ENCODE peak calls at places on chromosome 6, in four cellular contexts. B is OCI-LY7, J is GM23338, E is B cell. Z is an unnamed sample.

GRCh38 chr6:54040545-54040944 is 70.7 kb upstream of the MLIP start:
- DNase-seq in E (no peak), B (no peak), J (no peak), Z (no peak)

GRCh38 chr6:162971346-162971745 is 243.6 kb downstream of the PACRG start:
- DNase-seq in E (no peak), B (no peak), J (no peak), Z (no peak)

GRCh38 chr6:17289491-17290106 is 8.4 kb downstream of the RBM24 start:
- DNase-seq in B (no peak), J (no peak), E (no peak), Z (no peak)

GRCh38 chr6:24607310-24607709 is 38.7 kb downstream of the KIAA0319 start:
- DNase-seq in B (no peak), J (no peak), E (no peak), Z (no peak)

GRCh38 chr6:110053395-110054240 is 75.5 kb downstream of the GPR6 start:
- DNase-seq in E (no peak), J (peak; percentile 78), B (peak; percentile 61), Z (no peak)

GRCh38 chr6:81614292-81614691 is 138.2 kb downstream of the TENT5A start:
- DNase-seq in E (no peak), J (peak; percentile 3), B (no peak), Z (no peak)

GRCh38 chr6:149683256-149683860 is 34.5 kb downstream of the LATS1 start:
- DNase-seq in J (no peak), B (no peak), E (no peak), Z (no peak)

GRCh38 chr6:106444777-106445507 is 84.4 kb downstream of the CRYBG1 start:
- DNase-seq in J (peak; percentile 88), E (no peak), B (peak; percentile 85), Z (no peak)

GRCh38 chr6:8215631-8216030 is 113.3 kb upstream of the EEF1E1 start:
- DNase-seq in J (no peak), B (no peak), E (no peak), Z (no peak)

GRCh38 chr6:30814137-30815084 is 69.9 kb upstream of the DDR1 start:
- DNase-seq in E (no peak), J (no peak), B (no peak), Z (peak; percentile 83)

GRCh38 chr6:5395719-5396118 is 134.4 kb downstream of the FARS2 start:
- DNase-seq in B (no peak), E (no peak), J (no peak), Z (no peak)
- TF ChIP-seq CTCF in B (peak; percentile 11), E (no peak), J (no peak), Z (no peak)

GRCh38 chr6:135085700-135086413 is 31.2 kb upstream of the HBS1L start:
- DNase-seq in B (no peak), J (no peak), E (no peak), Z (no peak)

GRCh38 chr6:135086414-135086764 is 31.8 kb upstream of the HBS1L start:
- DNase-seq in E (no peak), B (no peak), J (no peak), Z (no peak)

GRCh38 chr6:135087803-135088202 is 33.2 kb upstream of the HBS1L start:
- DNase-seq in E (no peak), B (no peak), J (no peak), Z (peak; percentile 47)

GRCh38 chr6:135088232-135088760 is 33.7 kb upstream of the HBS1L start:
- DNase-seq in E (no peak), J (no peak), B (no peak), Z (no peak)

GRCh38 chr6:135087403-135087802 is 32.8 kb upstream of the HBS1L start:
- DNase-seq in J (peak; percentile 60), B (peak; percentile 19), E (no peak), Z (no peak)
- TF ChIP-seq CTCF in J (peak; percentile 32), B (peak; percentile 56), E (no peak), Z (peak; percentile 18)

DNA sequence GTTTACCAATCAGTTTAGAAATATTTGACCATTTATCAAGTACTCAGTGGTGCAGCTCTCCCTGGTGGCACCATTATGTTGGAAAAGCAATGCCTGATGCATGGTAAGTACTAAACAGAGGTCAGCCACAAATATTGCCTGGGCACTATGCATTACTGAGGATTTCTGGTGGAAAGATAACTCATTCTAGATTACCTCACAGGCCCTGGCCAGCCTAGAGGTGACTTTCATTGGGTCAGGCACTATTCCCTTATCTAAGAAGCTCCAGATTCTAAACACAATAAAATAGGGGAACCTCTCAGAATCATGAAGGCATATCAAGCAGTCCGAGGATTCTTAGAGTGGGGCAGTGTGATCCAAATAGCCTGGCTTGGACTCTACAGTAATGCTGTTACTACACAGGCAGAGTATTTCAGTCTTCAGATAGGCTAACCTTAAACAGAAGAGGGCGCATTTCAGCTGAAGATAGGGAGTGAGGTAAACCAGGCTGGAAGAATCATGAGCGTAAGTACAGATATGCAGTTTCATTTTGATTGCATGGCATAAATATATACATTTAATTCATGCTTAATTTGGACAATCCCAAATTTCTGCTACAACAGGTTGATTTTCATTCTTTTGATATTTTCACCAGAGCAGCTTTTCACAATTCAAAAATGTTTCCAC is 12.1 kb downstream of the LGSN start:
- DNase-seq in J (peak; percentile 66), B (peak; percentile 54), E (no peak), Z (no peak)
- TF ChIP-seq CTCF in J (peak; percentile 65), B (peak; percentile 80), E (peak; percentile 38), Z (peak; percentile 35)

GRCh38 chr6:159008656-159009288 is 8.8 kb upstream of the RSPH3 start:
- DNase-seq in B (peak; percentile 85), E (no peak), J (peak; percentile 68), Z (no peak)
- TF ChIP-seq CTCF in B (peak; percentile 89), E (peak; percentile 79), J (peak; percentile 69), Z (peak; percentile 75)

DNA sequence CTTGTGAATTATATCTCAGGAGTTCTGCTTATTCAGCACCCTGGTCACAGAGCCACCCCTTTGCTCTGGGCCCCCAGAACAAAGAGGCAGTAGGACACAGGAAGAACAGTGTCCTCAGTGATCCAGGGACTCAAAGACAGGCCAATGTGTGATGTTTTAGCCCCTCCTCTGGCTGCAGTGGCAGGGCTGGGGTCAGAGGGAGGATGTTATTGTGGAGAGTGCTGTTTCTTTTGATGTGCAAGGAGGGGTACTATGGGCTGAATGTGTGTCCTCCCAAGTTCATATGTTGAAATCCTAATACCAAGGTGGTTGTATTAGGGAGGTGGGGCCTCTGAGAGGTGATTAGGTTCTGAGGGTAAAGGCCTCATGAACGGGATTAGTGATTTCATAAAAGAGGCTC is 74.1 kb upstream of the MAP3K7 start:
- DNase-seq in J (no peak), B (no peak), E (no peak), Z (no peak)
- TF ChIP-seq CTCF in J (no peak), B (no peak), E (no peak), Z (no peak)

GRCh38 chr6:117920493-117920845 is 13.4 kb downstream of the SLC35F1 start:
- DNase-seq in J (peak; percentile 34), E (no peak), B (no peak), Z (no peak)

GRCh38 chr6:117919775-117920492 is 12.9 kb downstream of the SLC35F1 start:
- DNase-seq in E (no peak), J (peak; percentile 87), B (no peak), Z (no peak)

GRCh38 chr6:117916483-117916882 is 9.4 kb downstream of the SLC35F1 start:
- DNase-seq in J (no peak), B (no peak), E (no peak), Z (no peak)

GRCh38 chr6:117917176-117917575 is 10.1 kb downstream of the SLC35F1 start:
- DNase-seq in J (no peak), B (no peak), E (no peak), Z (no peak)

GRCh38 chr6:117918454-117918853 is 11.4 kb downstream of the SLC35F1 start:
- DNase-seq in B (no peak), E (no peak), J (peak; percentile 23), Z (no peak)
- TF ChIP-seq CTCF in B (no peak), E (no peak), J (peak; percentile 27), Z (no peak)

Z was measured in CD14-positive monocyte.